ENCODE peak calls at places on chromosomes 2 and 18, in five cellular contexts. T is upper lobe of right lung, Z is AG04449, D is fibroblast of lung, E is astrocyte of the spinal cord. H is an unnamed sample.

GRCh38 chr2:239476029-239476756 is 75.4 kb upstream of the HDAC4 start:
- DNase-seq in T (peak), Z (no peak), D (no peak), E (no peak), H (no peak)

GRCh38 chr2:40760071-40760666 is 308.3 kb upstream of the SLC8A1 start:
- DNase-seq in T (no peak), Z (peak), D (peak), E (peak), H (peak)

GRCh38 chr2:112482309-112483046 is 522 bp downstream of the TTL start:
- DNase-seq in T (peak), Z (no peak), D (peak), E (peak), H (peak)

GRCh38 chr2:7161501-7161900 is 244.3 kb downstream of the RNF144A start:
- DNase-seq in T (no peak), Z (no peak), D (peak), E (no peak), H (no peak)

GRCh38 chr2:138919336-138919735 is 139.1 kb upstream of the NXPH2 start:
- DNase-seq in T (no peak), Z (no peak), D (no peak), E (no peak), H (no peak)

GRCh38 chr18:36509646-36510197 is 212.2 kb downstream of the FHOD3 start:
- DNase-seq in T (no peak), Z (no peak), D (no peak), E (no peak), H (no peak)

GRCh38 chr2:228646061-228646460 is 464.6 kb upstream of the SPHKAP start:
- DNase-seq in T (no peak), Z (no peak), D (no peak), E (peak), H (peak)

GRCh38 chr2:195505701-195506100 is 151.3 kb upstream of the SLC39A10 start:
- DNase-seq in T (no peak), Z (no peak), D (no peak), E (no peak), H (no peak)

GRCh38 chr2:43071629-43072550 is 154.5 kb downstream of the ZFP36L2 start:
- DNase-seq in T (no peak), Z (no peak), D (peak), E (no peak), H (peak)

GRCh38 chr18:41881285-41881684 is 73.7 kb upstream of the PIK3C3 start:
- DNase-seq in T (no peak), Z (no peak), D (peak), E (peak), H (peak)

GRCh38 chr18:53457068-53457467 is 767.4 kb downstream of the MBD2 start:
- DNase-seq in T (no peak), Z (peak), D (peak), E (peak), H (no peak)

GRCh38 chr2:157751462-157752058 is 122.9 kb upstream of the ACVR1C start:
- DNase-seq in T (no peak), Z (no peak), D (peak), E (peak), H (peak)

GRCh38 chr18:48229445-48230052 is 179.6 kb downstream of the ZBTB7C start:
- DNase-seq in T (no peak), Z (no peak), D (no peak), E (no peak), H (peak)

GRCh38 chr18:35811896-35812295 is 160.6 kb upstream of the RMP24 start:
- DNase-seq in T (no peak), Z (no peak), D (no peak), E (no peak), H (no peak)

GRCh38 chr2:36388472-36388871 is 32.9 kb downstream of the CRIM1 start:
- DNase-seq in T (no peak), Z (no peak), D (no peak), E (no peak), H (no peak)

GRCh38 chr2:105576440-105577241 is 168.1 kb upstream of the NCK2 start:
- DNase-seq in T (no peak), Z (peak), D (peak), E (peak), H (peak)

GRCh38 chr2:237878321-237879057 is 19.1 kb downstream of the RAMP1 start:
- DNase-seq in T (peak), Z (no peak), D (no peak), E (no peak), H (no peak)

GRCh38 chr18:27685807-27686412 is 491.0 kb downstream of the CDH2 start:
- DNase-seq in T (no peak), Z (no peak), D (peak), E (peak), H (peak)

GRCh38 chr2:126781206-126781605 is 117.5 kb upstream of the TEX51 start:
- DNase-seq in T (peak), Z (no peak), D (no peak), E (no peak), H (no peak)

GRCh38 chr2:150234787-150235512 is 252.5 kb downstream of the RND3 start:
- DNase-seq in T (no peak), Z (peak), D (peak), E (peak), H (peak)

GRCh38 chr2:10342245-10342951 is 39.7 kb downstream of the HPCAL1 start:
- DNase-seq in T (peak), Z (no peak), D (peak), E (no peak), H (no peak)

GRCh38 chr18:9221040-9221439 is 84.5 kb downstream of the ANKRD12 start:
- DNase-seq in T (no peak), Z (no peak), D (no peak), E (no peak), H (no peak)

GRCh38 chr2:16140771-16141640 is 200.7 kb downstream of the MYCN start:
- DNase-seq in T (no peak), Z (no peak), D (no peak), E (no peak), H (no peak)

GRCh38 chr2:204260162-204260877 is 285.0 kb upstream of the PARD3B start:
- DNase-seq in T (no peak), Z (peak), D (peak), E (peak), H (peak)
- TF ChIP-seq CTCF in T (peak), Z (peak), D (peak), E (peak), H (peak)

GRCh38 chr2:170821631-170822291 is 5.1 kb downstream of the GAD1 start:
- DNase-seq in T (no peak), Z (no peak), D (no peak), E (no peak), H (no peak)
- H3K4me3 ChIP-seq in T (no peak), Z (no peak), D (no peak), E (no peak), H (no peak)

GRCh38 chr18:32300914-32301313 is 111.1 kb downstream of the MEP1B start:
- DNase-seq in T (no peak), Z (no peak), D (peak), E (no peak), H (peak)
- TF ChIP-seq CTCF in T (no peak), Z (no peak), D (no peak), E (no peak), H (no peak)

GRCh38 chr2:64731306-64731654 is 77.6 kb upstream of the SERTAD2 start:
- DNase-seq in T (no peak), Z (no peak), D (no peak), E (no peak), H (no peak)

GRCh38 chr2:64732153-64732552 is 78.4 kb upstream of the SERTAD2 start:
- DNase-seq in T (no peak), Z (no peak), D (no peak), E (no peak), H (no peak)

GRCh38 chr2:64727843-64728463 is 74.2 kb upstream of the SERTAD2 start:
- DNase-seq in T (no peak), Z (no peak), D (no peak), E (no peak), H (no peak)

GRCh38 chr2:64731746-64732145 is 78.0 kb upstream of the SERTAD2 start:
- DNase-seq in T (no peak), Z (no peak), D (no peak), E (no peak), H (no peak)

DNA sequence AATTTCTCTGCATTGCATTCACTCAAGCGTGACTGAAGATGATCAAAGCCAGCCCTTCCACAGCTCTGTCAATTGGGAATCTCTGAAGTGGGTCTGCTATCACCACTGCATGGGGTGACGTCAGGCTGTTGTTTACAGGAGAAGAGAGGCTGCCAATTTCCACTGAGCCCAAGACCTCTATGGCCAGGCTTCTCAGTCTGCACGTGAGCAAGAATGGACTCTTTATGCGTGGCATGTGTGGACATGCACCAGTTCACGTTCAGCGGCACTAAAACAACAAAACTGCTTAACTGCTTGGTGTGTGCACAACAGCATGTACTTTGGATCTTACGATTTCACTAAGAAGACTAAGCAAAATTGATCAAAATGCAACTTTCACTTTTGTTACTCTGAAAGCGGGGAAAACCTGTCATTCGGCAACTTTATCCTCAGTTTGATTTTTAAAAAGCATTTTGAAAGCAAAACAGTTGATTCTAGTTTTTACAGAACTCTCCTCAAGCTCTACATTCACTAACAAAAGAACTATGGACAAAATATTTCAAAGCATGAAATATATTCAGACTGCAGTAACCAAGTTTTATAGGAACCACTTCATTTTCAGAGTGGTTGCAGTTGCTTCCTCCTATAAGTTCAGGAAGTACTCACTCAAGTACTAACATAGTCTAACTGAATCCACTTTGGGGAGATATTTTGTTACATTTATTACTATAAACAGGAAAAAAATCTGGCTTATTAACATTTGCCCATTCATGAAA is 77.0 kb upstream of the SERTAD2 start:
- DNase-seq in T (peak), Z (no peak), D (peak), E (peak), H (peak)
- H3K4me3 ChIP-seq in T (peak), Z (peak), D (peak), E (peak), H (peak)